ENCODE peak calls at places on chromosomes 7 and 10, in ten cellular contexts. Z is astrocyte; M is adrenal gland; T is ovary; C is transverse colon; R is pancreas; H is IMR-90; N is left ventricle myocardium inferior; E is BE2C; P is CD8-positive, alpha-beta T cell. Q is an unnamed sample. For H3K27me3, the result is how much of the 10 kb centered on the place peaks cover.

GRCh38 chr7:134246761-134247160 is 70.0 kb downstream of the SLC35B4 start:
- DNase-seq in N (no peak), R (no peak), T (no peak), M (no peak), C (no peak), Z (no peak), P (no peak), E (no peak), H (no peak), Q (no peak)

GRCh38 chr10:22554481-22555182 is 159.7 kb downstream of the PIP4K2A start:
- DNase-seq in P (no peak), Z (peak), H (peak), R (peak), N (peak), T (peak), C (peak), E (peak), M (peak), Q (peak)

GRCh38 chr10:87873656-87874055 is 10.2 kb downstream of the PTEN start:
- DNase-seq in M (no peak), E (no peak), R (no peak), T (no peak), H (no peak), Z (no peak), N (no peak), C (no peak), P (no peak), Q (no peak)

GRCh38 chr10:3850999-3851937 is 66.3 kb upstream of the KLF6 start:
- DNase-seq in C (no peak), R (no peak), T (no peak), Z (peak), P (no peak), H (peak), E (no peak), N (no peak), M (peak), Q (no peak)

GRCh38 chr10:71124921-71125748 is 87.2 kb upstream of the UNC5B start:
- DNase-seq in P (no peak), Z (no peak), R (no peak), C (no peak), E (no peak), N (peak), H (no peak), T (no peak), M (no peak), Q (no peak)

GRCh38 chr7:100034871-100035510 is 14.6 kb upstream of the ZSCAN21 start:
- DNase-seq in P (no peak), N (no peak), E (no peak), C (no peak), Z (peak), M (peak), H (peak), T (no peak), R (no peak), Q (no peak)

GRCh38 chr7:7969306-7970112 is 913 bp downstream of the GLCCI1 start:
- DNase-seq in H (peak), T (peak), N (peak), R (peak), C (peak), Z (peak), M (peak), P (peak), E (peak), Q (peak)

GRCh38 chr7:101134399-101134980 is 7.6 kb downstream of the SERPINE1 start:
- DNase-seq in N (no peak), Z (no peak), H (no peak), E (no peak), R (no peak), C (no peak), M (no peak), T (no peak), P (no peak), Q (no peak)

GRCh38 chr7:95660023-95660434 is 63.7 kb upstream of the PDK4 start:
- DNase-seq in T (no peak), R (no peak), H (no peak), N (no peak), C (peak), P (no peak), E (no peak), M (peak), Z (no peak), Q (peak)

GRCh38 chr10:44908071-44908709 is 2.9 kb upstream of the TMEM72 start:
- DNase-seq in E (no peak), R (no peak), M (no peak), H (peak), N (no peak), P (no peak), Z (peak), C (no peak), T (no peak), Q (no peak)

GRCh38 chr10:44908936-44909335 is 2.2 kb upstream of the TMEM72 start:
- DNase-seq in H (no peak), N (no peak), P (no peak), M (no peak), E (no peak), C (no peak), R (no peak), Z (no peak), T (no peak), Q (peak)

GRCh38 chr10:44906476-44906875 is 4.7 kb upstream of the TMEM72 start:
- DNase-seq in P (no peak), H (no peak), E (no peak), N (no peak), M (no peak), C (no peak), T (no peak), R (no peak), Z (no peak), Q (no peak)

GRCh38 chr10:44909910-44910309 is 1.2 kb upstream of the TMEM72 start:
- DNase-seq in E (no peak), P (no peak), C (no peak), T (no peak), Z (no peak), R (no peak), N (no peak), H (no peak), M (no peak), Q (no peak)

GRCh38 chr10:44907576-44907975 is 3.6 kb upstream of the TMEM72 start:
- DNase-seq in Z (no peak), E (no peak), R (no peak), H (no peak), C (no peak), P (no peak), N (no peak), M (no peak), T (no peak), Q (no peak)
- H3K27me3 ChIP-seq in Z (under half), E (under half), R (under half), H (half or more), C (under half), P (under half), N (under half), M (under half), T (under half), Q (under half)

DNA sequence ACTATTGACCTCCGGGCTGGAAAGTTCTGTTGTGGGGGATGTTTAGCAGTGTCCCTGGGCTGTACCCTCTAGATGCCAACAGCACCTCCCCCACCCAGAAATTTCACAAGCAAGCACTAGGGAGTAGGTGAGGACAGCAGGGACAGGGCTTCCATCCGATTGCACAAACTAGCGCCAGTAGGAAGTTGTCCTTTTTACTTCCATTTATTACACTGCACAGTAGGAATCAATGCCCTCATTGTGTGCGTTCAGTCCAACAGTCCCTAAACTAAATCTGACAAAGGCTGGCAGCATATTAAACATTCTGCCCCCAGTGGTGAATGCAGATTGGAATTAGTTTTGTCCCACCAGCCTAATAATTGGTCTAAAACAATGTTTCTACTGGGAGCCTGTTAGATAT is 6.4 kb upstream of the SOSTDC1 start:
- DNase-seq in N (no peak), C (no peak), P (no peak), H (no peak), Z (no peak), M (no peak), R (no peak), E (no peak), T (no peak), Q (no peak)
- TF ChIP-seq CTCF in N (no peak), C (peak), P (no peak), H (no peak), Z (no peak), M (no peak), R (no peak), E (peak), T (no peak), Q (no peak)

GRCh38 chr7:25862254-25862992 is 289.6 kb upstream of the NFE2L3 start:
- DNase-seq in H (peak), N (peak), T (peak), E (peak), R (peak), M (peak), C (peak), Z (peak), P (no peak), Q (peak)

GRCh38 chr7:25862993-25863726 is 288.8 kb upstream of the NFE2L3 start:
- DNase-seq in H (no peak), Z (no peak), R (no peak), T (no peak), E (no peak), M (no peak), C (no peak), N (no peak), P (no peak), Q (no peak)

GRCh38 chr7:25864943-25865633 is 286.9 kb upstream of the NFE2L3 start:
- DNase-seq in P (no peak), C (no peak), H (no peak), R (no peak), T (no peak), E (no peak), M (no peak), N (no peak), Z (no peak), Q (no peak)

GRCh38 chr7:25864511-25864910 is 287.5 kb upstream of the NFE2L3 start:
- DNase-seq in R (no peak), C (no peak), Z (no peak), M (no peak), E (no peak), P (no peak), T (no peak), H (no peak), N (no peak), Q (no peak)

GRCh38 chr7:25863727-25864116 is 288.3 kb upstream of the NFE2L3 start:
- DNase-seq in H (no peak), P (no peak), T (no peak), M (no peak), R (no peak), C (no peak), Z (no peak), E (no peak), N (no peak), Q (no peak)
- H3K27me3 ChIP-seq in H (under half), P (half or more), T (under half), M (half or more), R (under half), C (half or more), Z (half or more), E (half or more), N (half or more), Q (half or more)

GRCh38 chr7:138097064-138097741 is 20.9 kb downstream of the AKR1D1 start:
- DNase-seq in T (no peak), N (no peak), M (peak), C (peak), Z (peak), H (no peak), P (no peak), R (no peak), E (peak), Q (peak)
- TF ChIP-seq CTCF in T (no peak), N (peak), M (peak), C (no peak), Z (peak), H (peak), P (no peak), R (no peak), E (peak), Q (no peak)

DNA sequence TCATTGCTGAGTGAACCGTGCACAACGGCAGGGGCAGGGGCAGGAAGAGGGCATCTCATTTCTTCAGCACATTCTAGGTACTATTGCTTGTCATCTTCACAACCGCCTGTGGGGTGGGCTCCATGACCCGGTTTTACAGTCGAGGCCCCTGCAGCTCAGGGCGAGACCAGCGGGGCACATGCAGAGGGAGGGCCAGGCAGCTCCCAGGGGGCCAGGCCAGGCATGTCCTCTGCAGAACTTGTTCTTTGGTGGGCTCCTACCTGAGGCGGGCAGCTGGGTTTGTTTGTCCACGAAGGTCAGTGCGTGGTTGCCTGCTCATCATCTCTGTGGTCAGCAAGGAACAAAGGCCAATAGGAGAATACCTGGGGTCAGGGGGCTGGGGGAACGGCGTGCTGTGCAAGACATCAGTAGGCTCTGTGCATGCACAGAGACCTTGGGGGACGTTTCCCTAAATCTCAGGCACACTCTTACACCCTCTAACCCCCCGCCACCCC is 75.1 kb upstream of the LEP start:
- DNase-seq in E (no peak), N (no peak), H (no peak), R (no peak), M (no peak), Z (no peak), P (no peak), C (no peak), T (no peak), Q (no peak)
- H3K27me3 ChIP-seq in E (under half), N (half or more), H (under half), R (under half), M (under half), Z (half or more), P (under half), C (half or more), T (under half), Q (under half)

GRCh38 chr10:111762114-111762513 is 421.5 kb downstream of the GPAM start:
- DNase-seq in P (no peak), C (no peak), H (no peak), E (no peak), N (no peak), T (no peak), R (no peak), M (no peak), Z (no peak), Q (no peak)

GRCh38 chr10:111758593-111758992 is 425.0 kb downstream of the GPAM start:
- DNase-seq in C (no peak), N (no peak), P (no peak), E (no peak), Z (no peak), R (no peak), M (no peak), T (no peak), H (no peak), Q (no peak)

GRCh38 chr10:111756541-111757061 is 427.0 kb downstream of the GPAM start:
- DNase-seq in P (no peak), Z (no peak), R (peak), H (no peak), M (peak), N (peak), E (peak), T (no peak), C (peak), Q (peak)
- TF ChIP-seq CTCF in P (no peak), Z (peak), R (no peak), H (no peak), M (peak), N (peak), E (peak), T (no peak), C (peak), Q (no peak)

GRCh38 chr10:131749767-131750142 is 151.1 kb upstream of the PPP2R2D start:
- DNase-seq in C (no peak), Z (no peak), H (no peak), N (no peak), T (no peak), M (no peak), E (no peak), R (no peak), P (no peak), Q (no peak)

GRCh38 chr10:131747791-131748190 is 153.0 kb upstream of the PPP2R2D start:
- DNase-seq in M (no peak), H (no peak), P (no peak), R (peak), T (no peak), E (no peak), Z (no peak), C (no peak), N (no peak), Q (no peak)

GRCh38 chr10:131750171-131750895 is 150.5 kb upstream of the PPP2R2D start:
- DNase-seq in Z (no peak), C (no peak), H (no peak), T (no peak), E (no peak), R (peak), M (no peak), P (no peak), N (no peak), Q (no peak)

GRCh38 chr10:131748191-131748590 is 152.6 kb upstream of the PPP2R2D start:
- DNase-seq in C (no peak), N (no peak), T (no peak), R (peak), E (no peak), Z (no peak), P (no peak), M (no peak), H (no peak), Q (no peak)

DNA sequence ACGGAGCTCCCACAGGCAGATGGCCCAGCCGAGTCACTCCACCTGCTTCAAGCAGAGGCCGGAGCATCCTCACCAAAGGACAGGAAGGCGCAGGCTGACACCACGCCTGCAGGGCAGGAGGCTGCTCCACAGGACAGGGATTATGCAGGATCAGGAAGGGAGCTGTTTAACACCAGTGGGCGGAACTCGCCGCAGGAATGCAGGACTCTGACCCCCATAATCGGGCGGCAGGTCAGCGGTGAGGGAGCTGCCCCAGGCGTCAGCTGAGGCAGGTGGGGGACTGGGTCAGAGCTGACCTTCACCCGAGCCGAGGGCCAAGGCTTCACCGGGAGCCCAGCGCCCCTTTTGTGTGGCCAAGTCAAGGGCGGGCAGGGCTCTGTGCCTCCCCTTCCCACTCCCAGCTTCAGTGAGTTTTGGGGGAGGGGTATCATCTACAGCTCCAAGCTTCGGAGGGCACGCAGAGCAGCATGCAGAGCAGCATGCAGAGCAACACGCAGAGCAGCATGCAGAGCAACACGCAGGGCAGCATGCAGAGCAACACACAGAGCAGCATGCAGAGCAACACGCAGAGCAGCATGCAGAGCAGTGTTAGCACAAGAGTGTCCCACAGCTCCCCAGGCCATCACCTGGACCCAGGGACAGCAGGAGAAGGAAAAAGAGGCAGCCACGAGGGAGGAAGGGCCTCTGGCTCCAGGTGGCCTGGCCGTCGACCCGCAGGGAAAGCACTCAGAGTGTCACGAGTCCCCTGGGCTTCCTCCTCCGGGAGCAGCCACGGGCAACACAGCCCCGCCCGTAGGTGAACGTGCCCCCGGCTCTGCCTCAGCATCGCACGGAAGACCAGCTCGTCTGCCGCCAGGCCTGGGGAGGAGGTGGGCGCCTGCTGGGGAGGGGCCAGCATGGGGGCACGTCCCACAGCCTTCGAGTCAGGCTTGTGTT is 151.7 kb upstream of the PPP2R2D start:
- DNase-seq in C (peak), R (peak), H (no peak), E (no peak), P (no peak), M (no peak), N (no peak), Z (no peak), T (no peak), Q (peak)
- H3K27me3 ChIP-seq in C (under half), R (under half), H (under half), E (under half), P (under half), M (under half), N (half or more), Z (under half), T (under half), Q (under half)

DNA sequence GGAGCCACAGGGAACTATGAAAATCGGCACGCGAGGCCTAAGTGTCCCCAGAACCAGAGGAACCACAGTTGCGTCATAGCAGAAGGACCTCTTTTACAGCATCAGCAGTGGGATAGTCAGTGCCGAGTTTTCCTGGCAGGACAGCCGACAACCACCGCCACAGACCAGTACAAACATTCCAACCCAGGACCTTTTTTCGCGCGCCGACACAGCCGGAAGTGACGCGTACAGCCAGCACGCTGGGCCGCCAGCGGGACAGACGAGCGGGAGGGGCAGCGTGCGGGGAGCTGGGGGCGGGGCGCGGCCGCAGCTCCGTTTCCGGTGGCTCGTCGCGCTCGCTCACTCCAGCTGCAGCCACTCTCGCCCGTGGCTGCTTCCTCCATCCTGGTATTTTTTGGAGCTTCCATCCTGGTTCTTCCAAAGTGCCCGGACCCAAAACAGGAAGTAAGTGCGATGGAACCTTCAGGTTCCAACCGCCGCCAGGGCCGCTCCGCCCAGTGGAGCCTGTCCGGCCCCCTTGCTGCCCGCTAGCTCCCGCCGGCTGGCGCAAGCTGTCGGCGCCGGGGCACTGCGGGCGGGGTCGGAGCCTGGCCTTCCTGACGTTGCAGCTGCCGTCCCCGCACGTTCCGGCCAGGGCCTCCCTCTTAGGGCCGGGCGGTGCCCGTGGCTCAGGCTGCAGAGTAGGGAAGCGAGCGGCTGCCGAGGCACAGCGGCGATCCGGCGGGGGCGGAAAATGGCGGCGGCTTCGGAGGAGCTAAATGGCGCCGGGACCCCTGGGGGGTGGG is at the start of gene DMTF1:
- DNase-seq in R (peak), N (peak), M (peak), T (peak), P (peak), H (peak), Z (peak), E (peak), C (peak), Q (peak)
- TF ChIP-seq CTCF in R (no peak), N (peak), M (no peak), T (no peak), P (no peak), H (peak), Z (no peak), E (no peak), C (peak), Q (no peak)

GRCh38 chr10:75497997-75498797 is 66.8 kb downstream of the LRMDA start:
- DNase-seq in N (no peak), E (no peak), R (no peak), Z (peak), C (no peak), T (peak), P (no peak), H (peak), M (peak), Q (no peak)

GRCh38 chr10:75495434-75496190 is 64.2 kb downstream of the LRMDA start:
- DNase-seq in E (no peak), M (peak), R (no peak), C (no peak), H (no peak), N (no peak), P (no peak), T (no peak), Z (no peak), Q (no peak)

GRCh38 chr10:75493464-75493863 is 62.0 kb downstream of the LRMDA start:
- DNase-seq in R (no peak), M (no peak), N (no peak), Z (no peak), T (no peak), C (no peak), E (no peak), P (no peak), H (no peak), Q (no peak)

GRCh38 chr10:75498866-75499265 is 67.4 kb downstream of the LRMDA start:
- DNase-seq in M (peak), R (no peak), E (no peak), C (no peak), N (no peak), H (no peak), T (no peak), Z (no peak), P (no peak), Q (no peak)

GRCh38 chr10:75496191-75496567 is 64.8 kb downstream of the LRMDA start:
- DNase-seq in R (no peak), H (no peak), P (no peak), M (no peak), C (no peak), E (no peak), N (no peak), Z (no peak), T (no peak), Q (no peak)
- H3K27me3 ChIP-seq in R (under half), H (under half), P (under half), M (under half), C (under half), E (under half), N (under half), Z (under half), T (under half), Q (under half)